ENCODE peak calls at places on chromosome 2, in seven cellular contexts. K, W, M, E, X, R and J are unnamed samples.

GRCh38 chr2:38029512-38029911 is 46.4 kb downstream of the CYP1B1 start:
- DNase-seq in K (no peak), W (no peak), M (no peak), E (no peak), X (no peak), R (no peak), J (no peak)

GRCh38 chr2:208062113-208062512 is 36.8 kb upstream of the PLEKHM3 start:
- DNase-seq in K (peak; percentile 43), W (peak; percentile 22), M (no peak), E (no peak), X (no peak), R (no peak), J (no peak)

GRCh38 chr2:171389780-171390179 is 44.0 kb downstream of the METTL8 start:
- DNase-seq in K (no peak), W (no peak), M (no peak), E (no peak), X (no peak), R (no peak), J (no peak)

GRCh38 chr2:238908960-238909951 is 61.4 kb downstream of the TWIST2 start:
- DNase-seq in K (no peak), W (no peak), M (no peak), E (no peak), X (no peak), R (peak; percentile 69), J (no peak)

GRCh38 chr2:96264656-96265348 is 995 bp downstream of the TMEM127 start:
- DNase-seq in K (no peak), W (no peak), M (no peak), E (peak; percentile 47), X (peak; percentile 61), R (peak; percentile 66), J (no peak)

GRCh38 chr2:40219141-40219540 is 232.7 kb downstream of the SLC8A1 start:
- DNase-seq in K (no peak), W (no peak), M (no peak), E (no peak), X (no peak), R (no peak), J (no peak)

GRCh38 chr2:186605041-186605440 is 15.2 kb downstream of the ITGAV start:
- DNase-seq in K (peak; percentile 39), W (no peak), M (no peak), E (no peak), X (no peak), R (no peak), J (no peak)

GRCh38 chr2:210795506-210795905 is 239.1 kb downstream of the CPS1 start:
- DNase-seq in K (no peak), W (no peak), M (no peak), E (no peak), X (no peak), R (no peak), J (no peak)

GRCh38 chr2:163682695-163683094 is 53.1 kb downstream of the FIGN start:
- DNase-seq in K (peak; percentile 69), W (no peak), M (no peak), E (no peak), X (no peak), R (no peak), J (no peak)

GRCh38 chr2:131077966-131078365 is 15.3 kb downstream of the FAM168B start:
- DNase-seq in K (no peak), W (no peak), M (no peak), E (no peak), X (no peak), R (no peak), J (no peak)

GRCh38 chr2:126187665-126188064 is 468.3 kb upstream of the GYPC start:
- DNase-seq in K (no peak), W (no peak), M (no peak), E (no peak), X (no peak), R (no peak), J (no peak)

GRCh38 chr2:46563110-46563731 is 83.9 kb downstream of the TMEM247 start:
- DNase-seq in K (no peak), W (no peak), M (no peak), E (no peak), X (no peak), R (no peak), J (no peak)